ENCODE peak calls at places on chromosomes 1 and 21, in nine cellular contexts. One of them, this sample, is unnamed.

GRCh38 chr21:41761211-41762181 is 5.4 kb downstream of the RIPK4 start:
- DNase-seq in lung: peak
- DNase-seq in GM20000: no peak
- DNase-seq in CD8-positive, alpha-beta T cell: no peak
- DNase-seq in H4: peak
- DNase-seq in cardiac fibroblast: peak
- DNase-seq in effector memory CD8-positive, alpha-beta T cell: no peak
- DNase-seq in EH: peak
- DNase-seq in NCI-H1092: no peak
- DNase-seq in this sample: no peak

GRCh38 chr1:231162300-231162969 is 577 bp downstream of the TRIM67 start:
- DNase-seq in effector memory CD8-positive, alpha-beta T cell: peak
- DNase-seq in EH: peak
- DNase-seq in GM20000: peak
- DNase-seq in NCI-H1092: peak
- DNase-seq in CD8-positive, alpha-beta T cell: no peak
- DNase-seq in H4: no peak
- DNase-seq in cardiac fibroblast: peak
- DNase-seq in lung: no peak
- DNase-seq in this sample: peak

GRCh38 chr1:59732219-59732955 is 82.4 kb upstream of the HOOK1 start:
- DNase-seq in effector memory CD8-positive, alpha-beta T cell: no peak
- DNase-seq in EH: no peak
- DNase-seq in cardiac fibroblast: no peak
- DNase-seq in lung: no peak
- DNase-seq in GM20000: no peak
- DNase-seq in NCI-H1092: no peak
- DNase-seq in CD8-positive, alpha-beta T cell: no peak
- DNase-seq in H4: no peak
- DNase-seq in this sample: no peak

GRCh38 chr1:27554293-27554692 is 49.7 kb downstream of the AHDC1 start:
- DNase-seq in NCI-H1092: no peak
- DNase-seq in EH: no peak
- DNase-seq in cardiac fibroblast: no peak
- DNase-seq in H4: no peak
- DNase-seq in GM20000: no peak
- DNase-seq in effector memory CD8-positive, alpha-beta T cell: no peak
- DNase-seq in lung: no peak
- DNase-seq in CD8-positive, alpha-beta T cell: no peak
- DNase-seq in this sample: no peak

GRCh38 chr1:212228076-212228475 is 57.1 kb upstream of the PPP2R5A start:
- DNase-seq in GM20000: no peak
- DNase-seq in cardiac fibroblast: no peak
- DNase-seq in effector memory CD8-positive, alpha-beta T cell: no peak
- DNase-seq in H4: no peak
- DNase-seq in NCI-H1092: no peak
- DNase-seq in lung: no peak
- DNase-seq in EH: peak
- DNase-seq in CD8-positive, alpha-beta T cell: no peak
- DNase-seq in this sample: no peak

GRCh38 chr1:181391297-181391905 is 91.9 kb upstream of the CACNA1E start:
- DNase-seq in H4: no peak
- DNase-seq in NCI-H1092: peak
- DNase-seq in effector memory CD8-positive, alpha-beta T cell: no peak
- DNase-seq in EH: no peak
- DNase-seq in lung: no peak
- DNase-seq in CD8-positive, alpha-beta T cell: no peak
- DNase-seq in GM20000: no peak
- DNase-seq in cardiac fibroblast: no peak
- DNase-seq in this sample: no peak

GRCh38 chr1:10057744-10058294 is 25.1 kb downstream of the UBE4B start:
- DNase-seq in cardiac fibroblast: no peak
- DNase-seq in GM20000: no peak
- DNase-seq in effector memory CD8-positive, alpha-beta T cell: no peak
- DNase-seq in H4: no peak
- DNase-seq in EH: no peak
- DNase-seq in CD8-positive, alpha-beta T cell: no peak
- DNase-seq in NCI-H1092: no peak
- DNase-seq in lung: no peak
- DNase-seq in this sample: no peak

GRCh38 chr21:46048926-46049889 is 48.7 kb upstream of the COL6A2 start:
- DNase-seq in EH: peak
- DNase-seq in effector memory CD8-positive, alpha-beta T cell: no peak
- DNase-seq in H4: peak
- DNase-seq in lung: peak
- DNase-seq in cardiac fibroblast: peak
- DNase-seq in GM20000: no peak
- DNase-seq in NCI-H1092: peak
- DNase-seq in CD8-positive, alpha-beta T cell: no peak
- DNase-seq in this sample: no peak

GRCh38 chr1:41282679-41283317 is 40.7 kb upstream of the SCMH1 start:
- DNase-seq in NCI-H1092: no peak
- DNase-seq in CD8-positive, alpha-beta T cell: peak
- DNase-seq in H4: peak
- DNase-seq in cardiac fibroblast: peak
- DNase-seq in effector memory CD8-positive, alpha-beta T cell: peak
- DNase-seq in lung: no peak
- DNase-seq in GM20000: peak
- DNase-seq in EH: peak
- DNase-seq in this sample: peak

GRCh38 chr1:232943679-232944252 is 6.6 kb upstream of the NTPCR start:
- DNase-seq in cardiac fibroblast: peak
- DNase-seq in NCI-H1092: no peak
- DNase-seq in CD8-positive, alpha-beta T cell: no peak
- DNase-seq in EH: no peak
- DNase-seq in lung: no peak
- DNase-seq in GM20000: no peak
- DNase-seq in H4: no peak
- DNase-seq in effector memory CD8-positive, alpha-beta T cell: no peak
- DNase-seq in this sample: no peak

GRCh38 chr1:51679435-51679834 is 62.5 kb downstream of the OSBPL9 start:
- DNase-seq in EH: peak
- DNase-seq in CD8-positive, alpha-beta T cell: no peak
- DNase-seq in cardiac fibroblast: no peak
- DNase-seq in effector memory CD8-positive, alpha-beta T cell: no peak
- DNase-seq in H4: no peak
- DNase-seq in GM20000: no peak
- DNase-seq in NCI-H1092: no peak
- DNase-seq in lung: no peak
- DNase-seq in this sample: peak

GRCh38 chr1:66436378-66437135 is 97.4 kb upstream of the SGIP1 start:
- DNase-seq in effector memory CD8-positive, alpha-beta T cell: no peak
- DNase-seq in GM20000: peak
- DNase-seq in CD8-positive, alpha-beta T cell: no peak
- DNase-seq in H4: peak
- DNase-seq in lung: no peak
- DNase-seq in EH: peak
- DNase-seq in cardiac fibroblast: peak
- DNase-seq in NCI-H1092: no peak
- DNase-seq in this sample: peak

GRCh38 chr1:202643397-202644218 is 66.6 kb downstream of the SYT2 start:
- DNase-seq in lung: no peak
- DNase-seq in NCI-H1092: no peak
- DNase-seq in CD8-positive, alpha-beta T cell: no peak
- DNase-seq in cardiac fibroblast: no peak
- DNase-seq in H4: no peak
- DNase-seq in GM20000: no peak
- DNase-seq in effector memory CD8-positive, alpha-beta T cell: no peak
- DNase-seq in EH: no peak
- DNase-seq in this sample: no peak

This sample was measured in GM10248.